ENCODE peak calls at places on chromosome 16, in seven cellular contexts. D is astrocyte of the cerebellum, O is heart left ventricle, S is cardiac muscle cell, G is dorsolateral prefrontal cortex, A is Caco-2, B is lower lobe of right lung. W is an unnamed sample.

GRCh38 chr16:75108792-75109731 is 7.5 kb downstream of the LDHD start:
- DNase-seq in S (peak; percentile 90), A (no peak), D (peak; percentile 83), O (peak; percentile 93), B (peak; percentile 92), G (peak; percentile 67), W (peak; percentile 81)

GRCh38 chr16:50267651-50268050 is 1.3 kb downstream of the ADCY7 start:
- DNase-seq in B (peak; percentile 51), O (peak; percentile 15), D (no peak), A (no peak), G (no peak), S (no peak), W (no peak)

GRCh38 chr16:48011888-48012658 is 143.7 kb downstream of the ABCC12 start:
- DNase-seq in G (no peak), A (no peak), S (no peak), B (no peak), D (no peak), O (no peak), W (no peak)

GRCh38 chr16:17515421-17516210 is 44.9 kb upstream of the XYLT1 start:
- DNase-seq in O (no peak), A (no peak), S (no peak), D (no peak), B (no peak), G (no peak), W (no peak)

GRCh38 chr16:63714876-63715275 is 1407.0 kb downstream of the CDH11 start:
- DNase-seq in D (no peak), G (no peak), A (no peak), O (no peak), S (no peak), B (no peak), W (no peak)

GRCh38 chr16:51952500-51952899 is 594.4 kb downstream of the TOX3 start:
- DNase-seq in A (no peak), B (no peak), O (no peak), G (no peak), D (no peak), S (no peak), W (no peak)

GRCh38 chr16:72241930-72242329 is 70.0 kb upstream of the PMFBP1 start:
- DNase-seq in G (peak; percentile 41), D (peak; percentile 31), B (no peak), A (peak; percentile 61), S (peak; percentile 72), O (no peak), W (no peak)

GRCh38 chr16:35184356-35184870 is 1725.0 kb downstream of the TP53TG3F start:
- DNase-seq in A (no peak), D (no peak), S (no peak), B (no peak), G (no peak), O (no peak), W (no peak)

GRCh38 chr16:85065099-85065498 is 37.5 kb downstream of the KIAA0513 start:
- DNase-seq in A (no peak), O (no peak), B (no peak), D (no peak), G (no peak), S (no peak), W (no peak)

GRCh38 chr16:20303012-20303411 is 24.3 kb downstream of the GP2 start:
- DNase-seq in D (no peak), O (no peak), B (no peak), A (no peak), G (no peak), S (no peak), W (no peak)

GRCh38 chr16:84887207-84887606 is 67.4 kb downstream of the CRISPLD2 start:
- DNase-seq in A (no peak), D (no peak), O (no peak), G (no peak), B (no peak), S (no peak), W (no peak)

GRCh38 chr16:28532940-28533647 is 5.7 kb downstream of the NUPR1 start:
- DNase-seq in A (no peak), D (no peak), B (no peak), O (no peak), S (no peak), G (no peak), W (no peak)

DNA sequence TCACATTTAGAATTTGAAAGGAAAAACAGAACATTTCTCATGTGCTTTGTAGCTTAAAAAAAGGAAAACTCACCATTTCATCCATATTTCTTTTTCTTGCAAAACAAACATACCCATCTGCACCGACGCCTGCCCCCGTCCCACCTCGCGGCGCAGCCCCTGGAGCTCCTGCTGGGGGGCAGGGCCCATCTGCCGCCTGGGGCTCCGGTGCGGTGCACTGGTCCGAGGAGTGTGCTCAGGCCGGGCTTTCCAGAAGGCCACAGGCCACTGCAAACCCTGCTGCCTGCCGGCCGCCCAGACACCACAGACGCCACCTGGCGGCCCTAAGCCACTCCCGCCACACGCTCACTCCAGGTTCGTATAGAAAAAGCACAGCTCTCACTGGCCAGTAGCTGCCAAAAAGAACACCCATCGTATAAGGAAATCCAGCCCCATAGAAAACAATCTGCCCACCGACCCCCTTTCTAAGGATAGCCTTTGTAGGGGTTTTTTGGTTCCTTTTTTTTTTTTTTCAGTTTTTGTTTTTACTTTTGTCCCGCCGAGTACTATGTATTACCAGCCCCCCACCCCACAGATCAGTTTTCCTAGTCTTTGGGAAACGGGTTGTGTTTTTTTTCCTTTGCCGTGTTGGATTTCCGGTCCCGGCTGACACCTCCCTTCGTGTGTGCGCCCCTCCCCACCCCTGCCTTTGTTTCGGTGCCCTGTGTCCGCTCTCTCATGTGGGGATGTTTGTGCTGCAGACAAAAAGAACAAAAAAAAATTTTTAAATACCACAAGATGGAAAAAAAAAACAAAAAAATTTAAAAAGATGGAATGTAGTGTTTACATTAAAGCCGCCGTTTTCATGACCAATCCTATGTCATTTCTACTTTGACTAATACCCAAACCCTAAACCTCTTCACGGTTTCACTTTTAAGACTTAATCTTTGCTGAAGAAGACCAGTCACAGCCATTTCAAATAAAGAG is 68.8 kb downstream of the AMFR start:
- DNase-seq in B (peak; percentile 86), A (peak; percentile 91), G (peak; percentile 74), O (peak; percentile 84), D (peak; percentile 68), S (peak; percentile 94), W (peak; percentile 48)
- TF ChIP-seq CTCF in B (peak; percentile 91), A (peak; percentile 89), G (peak; percentile 90), O (peak; percentile 92), D (peak; percentile 92), S (peak; percentile 95), W (peak; percentile 93)

GRCh38 chr16:27234603-27235002 is 31.3 kb downstream of the KDM8 start:
- DNase-seq in S (no peak), O (no peak), D (no peak), G (no peak), B (no peak), A (no peak), W (no peak)

GRCh38 chr16:27233731-27234130 is 30.4 kb downstream of the KDM8 start:
- DNase-seq in G (no peak), B (peak; percentile 37), D (no peak), O (no peak), S (no peak), A (no peak), W (no peak)

GRCh38 chr16:27235055-27235937 is 32.0 kb downstream of the KDM8 start:
- DNase-seq in A (peak; percentile 50), B (peak; percentile 85), S (peak; percentile 96), G (peak; percentile 72), D (peak; percentile 73), O (peak; percentile 94), W (no peak)

GRCh38 chr16:27232875-27233605 is 29.7 kb downstream of the KDM8 start:
- DNase-seq in A (no peak), G (no peak), B (peak; percentile 17), O (no peak), S (no peak), D (no peak), W (no peak)

DNA sequence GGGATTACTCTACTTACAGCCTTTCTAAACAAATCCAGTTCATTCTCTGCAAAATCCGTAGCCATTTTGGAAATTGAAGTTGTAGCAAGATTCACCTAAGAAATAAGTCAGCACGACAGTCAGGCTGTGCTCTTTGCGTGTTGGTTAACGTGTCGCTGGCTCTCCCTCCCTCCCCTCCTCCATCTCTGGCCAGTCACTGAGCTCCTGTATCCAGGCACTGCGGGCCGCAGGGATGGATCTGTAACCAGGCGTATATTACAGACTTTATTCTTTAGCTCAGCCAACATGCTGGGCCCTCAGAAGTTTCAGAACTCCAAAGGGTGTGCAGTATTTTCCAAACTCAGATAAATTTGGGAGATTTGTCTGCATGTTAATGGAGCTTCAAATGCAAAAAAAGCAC is 30.8 kb downstream of the KDM8 start:
- DNase-seq in B (peak; percentile 26), G (no peak), A (no peak), S (no peak), D (no peak), O (no peak), W (no peak)
- H3K4me3 ChIP-seq in B (no peak overlapping the region), G (no peak overlapping the region), A (no peak overlapping the region), S (no peak overlapping the region), D (no peak overlapping the region), O (no peak overlapping the region), W (no peak overlapping the region)

DNA sequence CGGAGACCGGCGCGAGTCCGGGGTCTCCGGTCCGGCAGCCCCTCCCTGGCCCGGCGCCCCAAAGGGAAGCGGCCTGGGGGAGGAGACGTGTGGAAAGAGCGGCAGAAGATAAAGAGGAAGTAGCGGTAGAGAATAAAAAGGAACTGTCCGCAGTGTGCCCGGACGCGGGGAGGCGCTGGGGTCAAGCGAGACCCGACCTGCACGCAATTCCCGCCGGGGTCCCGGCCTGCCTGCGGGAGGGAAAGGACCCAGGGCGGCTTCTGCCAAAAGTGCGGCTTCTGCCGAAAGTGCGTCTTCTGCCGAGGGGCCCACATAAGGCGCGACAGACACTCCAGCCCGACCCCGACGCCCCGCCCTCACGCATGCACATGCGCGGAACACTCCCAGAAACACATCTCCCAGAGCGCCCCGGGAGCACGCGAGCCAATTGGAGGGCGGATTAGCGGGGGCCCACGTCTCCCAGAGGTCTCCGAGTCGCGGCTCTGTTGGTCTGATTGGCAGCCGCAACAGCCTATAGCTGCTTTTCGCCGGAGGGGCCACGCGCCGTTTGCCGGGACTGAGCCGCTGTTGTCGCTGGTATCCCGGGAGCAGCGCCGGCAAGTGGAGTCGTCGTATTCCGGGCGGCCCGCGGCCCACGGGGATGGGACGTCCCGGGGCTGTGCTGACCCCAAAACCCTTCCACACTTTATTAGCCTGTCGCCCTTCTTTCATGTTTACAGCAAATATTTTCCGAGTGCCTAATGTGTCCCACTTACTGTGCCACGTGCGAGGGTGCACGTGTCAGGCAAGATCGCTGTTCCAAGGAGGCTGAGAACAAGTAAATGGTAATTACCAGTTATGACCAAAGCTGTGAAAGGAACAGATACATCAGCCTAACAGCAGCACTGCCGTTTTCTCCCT is 8.0 kb upstream of the MEFV start:
- DNase-seq in S (peak; percentile 99), B (peak; percentile 98), A (peak; percentile 98), G (peak; percentile 99), D (peak; percentile 92), O (peak; percentile 100), W (peak; percentile 89)
- TF ChIP-seq CTCF in S (peak; percentile 26), B (peak; percentile 34), A (no peak), G (peak; percentile 41), D (peak; percentile 39), O (peak; percentile 34), W (peak; percentile 47)

GRCh38 chr16:57624044-57624688 is 4.3 kb upstream of the ADGRG1 start:
- DNase-seq in A (peak; percentile 47), B (no peak), S (peak; percentile 90), O (no peak), D (no peak), G (no peak), W (no peak)

GRCh38 chr16:57621521-57622268 is 6.7 kb upstream of the ADGRG1 start:
- DNase-seq in D (no peak), S (no peak), G (no peak), B (peak; percentile 46), O (no peak), A (peak; percentile 42), W (no peak)

GRCh38 chr16:57622361-57623250 is 5.8 kb upstream of the ADGRG1 start:
- DNase-seq in B (peak; percentile 40), O (no peak), G (no peak), D (no peak), S (peak; percentile 41), A (no peak), W (no peak)

GRCh38 chr16:57624806-57625500 is 3.5 kb upstream of the ADGRG1 start:
- DNase-seq in A (no peak), D (no peak), S (peak; percentile 32), G (peak; percentile 84), O (no peak), B (no peak), W (no peak)

GRCh38 chr16:57623251-57624043 is 5.0 kb upstream of the ADGRG1 start:
- DNase-seq in B (peak; percentile 65), S (peak; percentile 96), G (peak; percentile 93), A (no peak), O (peak; percentile 57), D (no peak), W (no peak)
- H3K4me3 ChIP-seq in B (no peak overlapping the region), S (no peak overlapping the region), G (no peak overlapping the region), A (no peak overlapping the region), O (no peak overlapping the region), D (no peak overlapping the region), W (no peak overlapping the region)

W was measured in retinal pigment epithelial cell.